ENCODE peak calls at places on chromosomes 13 and 19, in seven cellular contexts. S, K, L, H, D, E and R are unnamed samples.

GRCh38 chr13:37715606-37716015 is 117.0 kb upstream of the POSTN start:
- DNase-seq in D (peak), K (no peak), L (no peak), S (peak), E (no peak), H (no peak), R (peak)

GRCh38 chr13:97979556-97979955 is 26.1 kb downstream of the IPO5 start:
- DNase-seq in D (no peak), L (no peak), H (no peak), E (no peak), K (no peak), S (no peak), R (no peak)

GRCh38 chr13:97953376-97953970 is at the start of gene IPO5:
- DNase-seq in K (no peak), E (no peak), H (no peak), D (peak), L (peak), S (peak), R (peak)

GRCh38 chr19:14059093-14059480 is 2.8 kb downstream of the PALM3 start:
- DNase-seq in D (no peak), H (peak), S (no peak), K (peak), E (no peak), L (peak), R (no peak)

GRCh38 chr13:99297330-99297729 is 9.9 kb downstream of the GPR183 start:
- DNase-seq in S (no peak), L (no peak), D (peak), K (no peak), E (no peak), H (no peak), R (no peak)

GRCh38 chr19:10516671-10517286 is 468 bp downstream of the S1PR5 start:
- DNase-seq in H (no peak), K (no peak), L (no peak), D (no peak), E (no peak), S (peak), R (no peak)

GRCh38 chr19:42469311-42470239 is 26.8 kb upstream of the CXCL17 start:
- DNase-seq in D (no peak), S (no peak), H (no peak), K (no peak), E (no peak), L (peak), R (peak)

GRCh38 chr13:94701313-94702180 is 10.8 kb downstream of the SOX21 start:
- DNase-seq in K (no peak), D (no peak), L (no peak), S (no peak), E (no peak), H (no peak), R (no peak)

GRCh38 chr19:52679598-52679997 is 41.4 kb upstream of the ZNF83 start:
- DNase-seq in E (no peak), K (no peak), S (no peak), L (no peak), D (no peak), H (no peak), R (no peak)

GRCh38 chr19:4640247-4641000 is 1.1 kb downstream of the TNFAIP8L1 start:
- DNase-seq in D (no peak), E (no peak), H (no peak), K (no peak), L (no peak), S (no peak), R (no peak)

GRCh38 chr13:39105110-39105509 is 66.9 kb downstream of the NHLRC3 start:
- DNase-seq in H (no peak), L (no peak), E (no peak), S (no peak), D (no peak), K (peak), R (peak)

GRCh38 chr19:44303976-44304568 is 753 bp downstream of the ZNF235 start:
- DNase-seq in K (peak), H (no peak), E (no peak), S (peak), L (peak), D (peak), R (peak)

GRCh38 chr13:52156724-52157251 is 2.6 kb downstream of the NEK3 start:
- DNase-seq in L (no peak), S (peak), D (peak), E (no peak), H (no peak), K (no peak), R (no peak)

GRCh38 chr13:60583911-60584753 is 187.1 kb downstream of the TDRD3 start:
- DNase-seq in H (no peak), L (no peak), S (peak), D (peak), K (no peak), E (no peak), R (peak)

GRCh38 chr13:67383358-67383757 is 153.2 kb upstream of the PCDH9 start:
- DNase-seq in D (peak), E (no peak), S (no peak), K (no peak), H (no peak), L (no peak), R (peak)

GRCh38 chr19:42113641-42114348 is 18.5 kb downstream of the POU2F2 start:
- DNase-seq in L (peak), E (peak), K (no peak), S (peak), D (peak), H (no peak), R (peak)

GRCh38 chr19:58558066-58558622 is at the start of gene UBE2M:
- DNase-seq in L (peak), K (peak), S (no peak), H (peak), D (no peak), E (no peak), R (no peak)

GRCh38 chr19:38693380-38694223 is 46.2 kb downstream of the ACTN4 start:
- DNase-seq in E (peak), L (peak), D (peak), H (peak), K (no peak), S (peak), R (peak)

GRCh38 chr13:32022292-32022691 is 9.3 kb upstream of the FRY start:
- DNase-seq in E (no peak), H (no peak), S (no peak), L (no peak), K (peak), D (no peak), R (no peak)

GRCh38 chr13:27476943-27477681 is 26.7 kb upstream of the MTIF3 start:
- DNase-seq in S (peak), E (no peak), L (peak), H (no peak), D (peak), K (no peak), R (peak)

GRCh38 chr13:27037571-27037970 is 134.0 kb downstream of the USP12 start:
- DNase-seq in K (no peak), L (no peak), S (no peak), E (no peak), D (no peak), H (no peak), R (no peak)

GRCh38 chr19:21147540-21147939 is 5.7 kb downstream of the ZNF431 start:
- DNase-seq in L (no peak), S (no peak), H (no peak), D (no peak), K (no peak), E (no peak), R (no peak)

GRCh38 chr19:45507864-45508680 is 793 bp downstream of the VASP start:
- DNase-seq in D (no peak), L (peak), S (no peak), H (no peak), K (no peak), E (no peak), R (peak)

GRCh38 chr19:33811736-33812387 is 15.2 kb downstream of the KCTD15 start:
- DNase-seq in D (peak), L (no peak), E (no peak), H (no peak), S (no peak), K (no peak), R (peak)

GRCh38 chr13:80462037-80462436 is 121.1 kb upstream of the SPRY2 start:
- DNase-seq in S (no peak), H (no peak), E (no peak), L (no peak), K (no peak), D (no peak), R (no peak)

GRCh38 chr13:99614465-99614885 is 113.2 kb downstream of the TM9SF2 start:
- DNase-seq in L (peak), D (no peak), K (no peak), H (no peak), E (no peak), S (no peak), R (no peak)

GRCh38 chr13:78341032-78341431 is 262.3 kb downstream of the POU4F1 start:
- DNase-seq in S (no peak), H (no peak), D (no peak), L (no peak), K (no peak), E (no peak), R (no peak)

GRCh38 chr19:32181356-32181920 is 164.0 kb upstream of the ZNF507 start:
- DNase-seq in K (no peak), S (no peak), E (no peak), L (no peak), H (no peak), D (no peak), R (no peak)

GRCh38 chr13:41370736-41371135 is 59.7 kb downstream of the NAA16 start:
- DNase-seq in K (no peak), S (no peak), L (no peak), H (no peak), E (no peak), D (no peak), R (peak)

GRCh38 chr19:33775731-33776487 is 20.8 kb upstream of the KCTD15 start:
- DNase-seq in E (no peak), D (no peak), H (no peak), L (no peak), K (no peak), S (no peak), R (no peak)

GRCh38 chr19:4225902-4226301 is 3.4 kb upstream of the EBI3 start:
- DNase-seq in L (no peak), H (no peak), D (no peak), S (no peak), K (no peak), E (no peak), R (no peak)

GRCh38 chr19:48444129-48444932 is 1.5 kb upstream of the GRWD1 start:
- DNase-seq in H (no peak), L (no peak), K (no peak), S (no peak), D (no peak), E (no peak), R (no peak)

GRCh38 chr19:31085125-31085524 is 264.1 kb downstream of the TSHZ3 start:
- DNase-seq in D (no peak), L (no peak), E (no peak), H (no peak), K (no peak), S (no peak), R (no peak)

GRCh38 chr19:14516746-14517438 is 1.3 kb downstream of the DNAJB1 start:
- DNase-seq in E (no peak), L (peak), H (no peak), K (no peak), D (no peak), S (no peak), R (no peak)

GRCh38 chr13:99687728-99688397 is 186.6 kb downstream of the TM9SF2 start:
- DNase-seq in H (no peak), L (no peak), D (no peak), K (no peak), E (no peak), S (peak), R (no peak)

GRCh38 chr19:47257411-47258169 is 1.3 kb downstream of the CCDC9 start:
- DNase-seq in H (no peak), E (no peak), L (no peak), D (no peak), K (no peak), S (no peak), R (peak)

GRCh38 chr13:112725346-112726017 is 35.6 kb downstream of the ATP11A start:
- DNase-seq in E (peak), H (no peak), D (peak), K (no peak), S (no peak), L (no peak), R (no peak)

GRCh38 chr13:50608357-50608756 is 235.1 kb downstream of the DLEU7 start:
- DNase-seq in D (no peak), K (peak), H (no peak), S (no peak), L (no peak), E (no peak), R (no peak)

GRCh38 chr13:20303636-20304035 is 71.5 kb upstream of the GJB6 start:
- DNase-seq in K (no peak), S (no peak), H (no peak), L (no peak), D (no peak), E (no peak), R (no peak)

DNA sequence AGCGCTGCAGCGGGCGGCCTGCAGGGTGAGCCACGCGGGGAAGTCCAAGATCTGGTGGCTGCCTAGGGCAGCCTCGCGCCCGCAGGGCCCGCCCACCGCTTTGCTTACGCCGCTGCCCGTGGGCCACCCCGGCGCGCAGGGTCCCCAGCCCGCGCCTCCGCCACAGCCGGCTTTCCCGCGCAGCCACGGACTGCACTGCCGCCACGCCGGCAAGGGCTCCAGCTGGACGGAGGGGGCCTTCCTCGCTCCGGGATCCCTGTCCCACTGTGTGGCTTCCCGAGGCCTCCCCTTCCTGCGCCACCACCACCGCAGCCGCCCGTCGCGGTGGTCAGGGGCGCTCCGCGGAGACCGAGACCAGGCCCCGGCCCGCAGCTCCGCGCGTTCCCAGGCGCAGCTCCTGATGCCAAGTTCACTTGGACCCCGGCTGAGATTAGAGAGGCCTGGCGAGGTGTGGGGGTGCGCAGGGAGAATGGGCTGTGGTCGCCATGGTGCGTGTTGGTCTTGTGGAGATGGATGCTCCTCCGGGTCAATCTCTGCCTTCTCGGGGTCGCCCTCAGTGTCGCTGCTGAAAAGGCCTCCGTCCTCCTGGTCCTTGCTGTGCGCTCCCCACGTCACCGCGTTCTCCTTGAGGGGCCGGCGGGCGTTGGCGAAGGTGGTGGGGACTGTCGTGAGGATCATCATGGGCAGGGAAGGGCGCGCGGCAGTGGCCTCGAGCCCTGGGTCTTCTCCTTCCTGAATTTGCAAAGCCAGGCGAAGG is 17.9 kb upstream of the RNF17 start:
- DNase-seq in K (no peak), L (no peak), D (no peak), E (no peak), H (no peak), S (no peak), R (no peak)
- H3K4me3 ChIP-seq in K (peak), L (no peak), D (no peak), E (no peak), H (no peak), S (no peak), R (no peak)

DNA sequence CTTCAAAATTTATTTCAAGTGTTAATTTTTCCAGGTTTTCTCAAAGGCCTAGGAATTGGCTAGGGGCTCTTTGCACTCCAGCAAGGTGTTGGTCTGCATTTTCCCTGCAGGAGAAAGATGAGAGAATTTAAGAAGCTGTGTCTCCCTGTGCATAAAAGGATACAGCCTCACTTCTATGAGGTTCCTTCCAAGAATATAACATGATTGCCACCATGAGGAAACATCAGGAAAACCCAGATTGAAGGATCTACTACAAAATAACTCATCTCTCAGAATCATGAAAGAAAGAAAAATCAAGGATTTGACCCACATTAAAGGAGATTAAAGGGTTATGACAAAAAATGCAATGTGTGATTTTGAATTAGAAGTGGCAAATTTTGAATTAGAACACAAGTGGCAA is 69.9 kb downstream of the RUBCNL start:
- DNase-seq in E (no peak), S (no peak), L (no peak), H (no peak), D (no peak), K (no peak), R (peak)
- TF ChIP-seq CTCF in E (no peak), S (no peak), L (no peak), H (no peak), D (no peak), K (peak), R (peak)

DNA sequence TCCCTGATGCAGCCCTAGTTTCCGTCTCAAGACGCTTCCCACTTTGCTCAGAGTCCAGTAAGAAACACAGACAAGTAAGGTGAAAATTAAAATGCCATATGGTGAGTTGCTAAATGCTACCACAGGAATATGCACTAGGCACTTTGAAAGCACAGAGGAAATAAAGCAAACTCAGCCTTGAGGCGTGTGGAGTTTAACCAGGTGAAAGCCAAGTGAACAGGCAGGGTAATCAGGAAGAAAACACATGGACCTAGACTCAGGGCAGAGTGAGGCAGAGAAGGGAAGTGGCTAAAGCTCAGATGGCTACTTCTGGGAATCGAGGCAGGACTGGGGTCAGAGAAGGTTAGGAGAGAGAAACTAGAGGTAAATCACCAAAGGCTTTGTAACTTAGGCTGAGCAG is 5.4 kb upstream of the UBL3 start:
- DNase-seq in E (no peak), L (no peak), S (no peak), D (no peak), H (no peak), K (no peak), R (no peak)
- H3K4me3 ChIP-seq in E (no peak), L (no peak), S (no peak), D (no peak), H (no peak), K (no peak), R (no peak)

DNA sequence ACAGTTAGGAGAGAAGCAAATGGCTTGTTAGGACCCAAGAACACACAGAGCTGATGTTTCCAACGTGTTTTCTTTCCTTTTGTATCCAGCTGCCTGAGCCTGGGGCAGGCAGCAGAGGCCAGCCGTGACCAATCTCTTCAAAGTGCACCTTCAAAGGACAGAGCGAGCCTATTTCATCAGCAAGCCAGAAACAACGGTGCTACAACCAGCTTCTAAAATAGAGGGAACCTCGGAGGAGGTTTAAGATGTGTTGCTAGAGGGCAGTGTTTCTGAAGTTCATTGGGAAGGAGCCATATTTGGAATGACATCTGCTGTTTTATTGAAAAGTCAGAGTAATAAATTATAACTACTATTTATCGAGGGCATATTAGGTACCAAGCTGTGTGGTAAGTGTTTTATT is 56.2 kb upstream of the RFC3 start:
- DNase-seq in L (peak), D (no peak), H (no peak), K (peak), E (peak), S (peak), R (peak)
- TF ChIP-seq CTCF in L (peak), D (no peak), H (no peak), K (no peak), E (peak), S (peak), R (peak)

GRCh38 chr19:54164369-54165068 is 5.0 kb upstream of the LENG1 start:
- DNase-seq in E (peak), H (peak), S (no peak), D (peak), L (no peak), K (peak), R (no peak)

GRCh38 chr19:54162241-54162805 is 2.8 kb upstream of the LENG1 start:
- DNase-seq in L (peak), S (peak), D (peak), K (peak), H (peak), E (peak), R (peak)

GRCh38 chr19:54160948-54161347 is 1.4 kb upstream of the LENG1 start:
- DNase-seq in K (no peak), H (no peak), D (no peak), E (no peak), L (no peak), S (no peak), R (no peak)

GRCh38 chr19:54165222-54165621 is 5.7 kb upstream of the LENG1 start:
- DNase-seq in H (no peak), K (no peak), S (no peak), D (no peak), E (no peak), L (no peak), R (no peak)

GRCh38 chr19:54162884-54163283 is 3.4 kb upstream of the LENG1 start:
- DNase-seq in L (no peak), H (no peak), K (no peak), S (no peak), E (no peak), D (no peak), R (no peak)
- H3K4me3 ChIP-seq in L (no peak), H (peak), K (no peak), S (no peak), E (no peak), D (no peak), R (no peak)

GRCh38 chr13:75802161-75802560 is 166.0 kb downstream of the LMO7 start:
- DNase-seq in S (no peak), H (no peak), E (no peak), D (no peak), L (no peak), K (no peak), R (no peak)

GRCh38 chr13:75798353-75799245 is 162.5 kb downstream of the LMO7 start:
- DNase-seq in H (no peak), E (peak), D (peak), L (no peak), K (no peak), S (no peak), R (peak)

GRCh38 chr13:75803175-75803611 is 167.1 kb downstream of the LMO7 start:
- DNase-seq in L (peak), H (no peak), D (no peak), K (peak), E (no peak), S (no peak), R (no peak)

GRCh38 chr13:75801388-75801787 is 165.3 kb downstream of the LMO7 start:
- DNase-seq in E (no peak), K (no peak), S (peak), H (no peak), L (no peak), D (no peak), R (no peak)

DNA sequence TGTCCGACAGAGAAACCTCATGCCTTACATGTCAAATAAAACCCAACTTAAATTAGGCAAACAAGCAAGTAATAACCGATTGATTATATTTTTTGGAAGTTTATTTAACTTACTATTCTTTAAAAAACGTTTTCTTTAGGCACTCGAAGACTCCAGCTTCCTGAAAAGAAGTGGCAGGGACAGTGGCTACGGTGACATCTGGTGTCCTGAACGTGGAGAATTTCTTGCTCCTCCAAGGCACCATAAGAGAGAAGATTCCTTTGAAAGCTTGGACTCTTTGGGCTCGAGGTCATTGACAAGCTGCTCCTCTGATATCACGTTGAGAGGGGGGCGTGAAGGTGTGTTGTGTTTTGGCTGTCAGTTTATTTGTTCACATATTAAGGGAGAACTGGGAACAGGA is 164.4 kb downstream of the LMO7 start:
- DNase-seq in L (no peak), S (no peak), E (peak), K (peak), D (no peak), H (no peak), R (no peak)
- TF ChIP-seq CTCF in L (no peak), S (no peak), E (peak), K (no peak), D (no peak), H (no peak), R (no peak)

GRCh38 chr19:56118666-56119584 is 2.2 kb downstream of the ZNF787 start:
- DNase-seq in D (no peak), E (no peak), L (no peak), H (no peak), K (no peak), S (no peak), R (no peak)
- H3K4me3 ChIP-seq in D (no peak), E (peak), L (peak), H (no peak), K (no peak), S (no peak), R (no peak)